ENCODE peak calls at places on chromosomes 4 and X, in five cellular contexts. W, N, D, Z and M are unnamed samples.

GRCh38 chr4:184450045-184450444 is 24.3 kb downstream of the IRF2 start:
- DNase-seq in W (no peak), N (peak; percentile 87), D (no peak), Z (no peak), M (no peak)

GRCh38 chr4:177047851-177048174 is 255.1 kb upstream of the VEGFC start:
- DNase-seq in W (no peak), N (peak; percentile 55), D (no peak), Z (no peak), M (no peak)

GRCh38 chrX:47030339-47030738 is 47.9 kb upstream of the RGN start:
- DNase-seq in W (no peak), N (peak; percentile 68), D (no peak), Z (peak; percentile 46), M (no peak)

GRCh38 chrX:73916931-73917657 is 354.1 kb downstream of the CHIC1 start:
- DNase-seq in W (no peak), N (peak; percentile 91), D (no peak), Z (peak; percentile 41), M (no peak)

GRCh38 chrX:41412261-41413167 is 34.6 kb upstream of the NYX start:
- DNase-seq in W (peak; percentile 30), N (no peak), D (peak; percentile 17), Z (no peak), M (peak; percentile 81)

GRCh38 chrX:150958177-150958576 is 25.0 kb upstream of the HMGB3 start:
- DNase-seq in W (no peak), N (no peak), D (no peak), Z (no peak), M (no peak)

GRCh38 chrX:39600222-39600621 is 497.5 kb downstream of the BCOR start:
- DNase-seq in W (no peak), N (no peak), D (no peak), Z (no peak), M (no peak)

GRCh38 chrX:31355206-31355955 is 283.5 kb upstream of the FTHL17 start:
- DNase-seq in W (no peak), N (no peak), D (no peak), Z (no peak), M (no peak)

GRCh38 chrX:115233497-115234219 is at the start of gene LRCH2:
- DNase-seq in W (peak; percentile 26), N (peak; percentile 41), D (peak; percentile 55), Z (no peak), M (peak; percentile 25)

GRCh38 chr4:26171953-26172352 is 148.9 kb upstream of the RBPJ start:
- DNase-seq in W (no peak), N (peak; percentile 100), D (peak; percentile 31), Z (no peak), M (no peak)

GRCh38 chr4:2535386-2536192 is 858 bp upstream of the FAM193A start:
- DNase-seq in W (peak; percentile 54), N (peak; percentile 5), D (no peak), Z (no peak), M (peak; percentile 65)

GRCh38 chr4:10635096-10635495 is 49.5 kb downstream of the CLNK start:
- DNase-seq in W (no peak), N (no peak), D (no peak), Z (no peak), M (no peak)

GRCh38 chrX:149472620-149473019 is 32.5 kb downstream of the IDS start:
- DNase-seq in W (no peak), N (no peak), D (no peak), Z (no peak), M (no peak)

GRCh38 chrX:109498434-109498833 is 16.5 kb upstream of the GUCY2F start:
- DNase-seq in W (no peak), N (no peak), D (no peak), Z (no peak), M (no peak)

GRCh38 chrX:106791495-106791894 is 11.0 kb upstream of the TBC1D8B start:
- DNase-seq in W (no peak), N (peak; percentile 14), D (no peak), Z (no peak), M (no peak)

GRCh38 chr4:158580064-158580463 is 58.4 kb downstream of the RXFP1 start:
- DNase-seq in W (no peak), N (no peak), D (no peak), Z (no peak), M (no peak)

GRCh38 chrX:12948495-12948894 is 26.4 kb upstream of the TMSB4X start:
- DNase-seq in W (no peak), N (no peak), D (no peak), Z (no peak), M (no peak)

GRCh38 chr4:94413085-94413685 is 38.6 kb upstream of the PDLIM5 start:
- DNase-seq in W (no peak), N (peak; percentile 26), D (no peak), Z (no peak), M (no peak)

GRCh38 chr4:29081230-29081955 is 1638.8 kb upstream of the PCDH7 start:
- DNase-seq in W (no peak), N (peak; percentile 28), D (no peak), Z (no peak), M (no peak)

GRCh38 chr4:17613761-17614415 is 553 bp upstream of the MED28 start:
- DNase-seq in W (no peak), N (peak; percentile 87), D (peak; percentile 24), Z (no peak), M (no peak)

GRCh38 chrX:118420462-118420861 is 74.6 kb downstream of the WDR44 start:
- DNase-seq in W (no peak), N (peak; percentile 42), D (no peak), Z (no peak), M (no peak)

GRCh38 chrX:49058794-49059193 is at the start of gene CCDC120:
- DNase-seq in W (no peak), N (no peak), D (no peak), Z (no peak), M (no peak)
- TF ChIP-seq POLR2A in W (no peak), N (no peak), D (no peak), Z (no peak), M (peak; percentile 70)

DNA sequence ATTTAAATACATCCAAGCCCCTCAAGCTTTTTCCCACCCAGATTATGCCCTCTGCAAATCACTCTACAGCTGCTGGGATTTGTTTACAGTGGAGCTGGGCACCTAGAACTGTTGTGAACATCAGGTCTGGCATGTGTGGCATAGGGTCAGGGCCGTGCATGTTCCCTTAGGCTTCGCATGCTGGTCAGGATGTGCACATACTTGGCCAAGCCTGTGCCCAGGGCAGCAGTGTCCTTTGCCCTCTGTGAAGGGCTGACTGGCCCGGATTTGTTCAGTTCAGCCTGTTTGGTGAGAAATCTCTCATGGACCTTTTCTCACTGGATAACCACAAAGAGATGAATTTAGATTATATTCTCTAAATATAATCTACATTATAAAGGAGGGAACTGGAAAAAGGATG is 471.9 kb downstream of the TRIML1 start:
- DNase-seq in W (no peak), N (no peak), D (no peak), Z (no peak), M (no peak)
- H3K27ac ChIP-seq in W (no peak overlapping the region), N (no peak overlapping the region), D (no peak overlapping the region), Z (no peak overlapping the region), M (no peak overlapping the region)

DNA sequence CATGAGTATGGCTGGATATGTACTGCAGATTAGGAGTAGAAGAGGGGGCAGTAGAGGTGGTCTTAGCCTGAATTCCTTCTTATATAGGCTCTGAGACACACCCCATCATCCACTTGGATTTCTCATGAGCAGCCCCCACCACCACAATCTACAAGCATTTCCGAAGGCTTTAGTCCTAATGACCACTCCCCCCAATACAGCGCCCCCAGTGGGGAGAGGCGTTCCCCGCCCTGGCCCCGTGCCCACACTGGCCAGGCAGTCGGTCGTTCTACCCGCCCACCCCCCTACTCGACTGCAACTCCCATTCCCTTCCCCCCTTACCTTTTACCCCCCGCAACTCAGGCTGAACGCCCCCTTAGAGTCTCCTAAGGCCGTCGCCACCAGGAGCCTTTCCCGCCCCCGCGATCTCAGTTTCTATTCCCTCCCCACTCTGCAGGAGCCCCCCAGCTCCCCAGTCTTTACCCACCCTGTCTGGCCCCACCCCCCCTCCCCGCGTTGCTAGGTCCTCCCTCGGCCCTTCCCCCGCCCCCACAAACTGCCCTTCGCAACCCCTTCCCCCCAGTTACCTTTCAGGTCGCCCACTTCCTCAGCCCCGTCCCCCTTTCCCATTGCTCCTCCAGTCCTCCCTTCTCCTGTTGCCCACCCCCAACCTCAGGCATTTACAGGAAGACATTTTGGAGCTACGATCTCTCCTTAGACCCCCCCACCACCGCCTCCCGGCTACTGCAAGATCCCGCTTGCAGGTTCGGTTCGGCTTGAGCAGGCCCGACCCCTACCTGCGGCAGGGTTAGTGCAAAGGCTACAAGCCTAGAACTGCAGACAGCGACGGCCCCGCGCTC is 468 bp downstream of the ZMYM3 start:
- DNase-seq in W (peak; percentile 29), N (peak; percentile 13), D (peak; percentile 41), Z (peak; percentile 47), M (peak; percentile 57)
- TF ChIP-seq POLR2A in W (no peak), N (no peak), D (no peak), Z (peak; percentile 37), M (no peak)

DNA sequence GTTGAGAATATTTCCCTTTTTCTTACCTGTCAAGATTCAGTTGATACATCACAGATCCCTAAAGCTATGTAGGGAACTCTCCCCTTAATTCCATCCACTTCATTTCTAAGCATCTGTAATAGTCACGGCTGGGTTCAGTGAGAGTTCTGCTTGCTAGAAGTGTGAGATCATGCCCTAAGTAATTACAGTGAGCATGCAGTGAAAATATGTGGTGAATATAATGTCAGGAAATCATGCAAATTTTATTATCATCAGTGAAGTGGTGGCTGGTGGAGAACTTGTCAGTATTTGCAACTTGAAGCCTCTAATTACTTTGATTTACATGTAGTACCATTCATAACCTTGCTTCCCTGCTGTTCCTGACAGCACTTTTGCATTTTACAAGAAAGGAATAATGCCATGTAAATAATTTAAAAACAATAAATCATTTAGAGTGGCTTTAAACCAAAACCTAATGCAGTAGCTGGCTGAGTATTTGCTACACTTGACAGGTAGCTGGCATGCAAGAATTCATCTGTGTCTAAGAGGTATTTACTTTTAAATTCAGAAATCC is 28.3 kb upstream of the CFAP299 start:
- DNase-seq in W (no peak), N (peak; percentile 41), D (no peak), Z (no peak), M (no peak)
- H3K27ac ChIP-seq in W (no peak overlapping the region), N (no peak overlapping the region), D (no peak overlapping the region), Z (no peak overlapping the region), M (no peak overlapping the region)

GRCh38 chr4:36709986-36710385 is 428.6 kb downstream of the DTHD1 start:
- DNase-seq in W (no peak), N (no peak), D (no peak), Z (no peak), M (no peak)
- TF ChIP-seq POLR2A in W (no peak), N (no peak), D (no peak), Z (no peak), M (no peak)

DNA sequence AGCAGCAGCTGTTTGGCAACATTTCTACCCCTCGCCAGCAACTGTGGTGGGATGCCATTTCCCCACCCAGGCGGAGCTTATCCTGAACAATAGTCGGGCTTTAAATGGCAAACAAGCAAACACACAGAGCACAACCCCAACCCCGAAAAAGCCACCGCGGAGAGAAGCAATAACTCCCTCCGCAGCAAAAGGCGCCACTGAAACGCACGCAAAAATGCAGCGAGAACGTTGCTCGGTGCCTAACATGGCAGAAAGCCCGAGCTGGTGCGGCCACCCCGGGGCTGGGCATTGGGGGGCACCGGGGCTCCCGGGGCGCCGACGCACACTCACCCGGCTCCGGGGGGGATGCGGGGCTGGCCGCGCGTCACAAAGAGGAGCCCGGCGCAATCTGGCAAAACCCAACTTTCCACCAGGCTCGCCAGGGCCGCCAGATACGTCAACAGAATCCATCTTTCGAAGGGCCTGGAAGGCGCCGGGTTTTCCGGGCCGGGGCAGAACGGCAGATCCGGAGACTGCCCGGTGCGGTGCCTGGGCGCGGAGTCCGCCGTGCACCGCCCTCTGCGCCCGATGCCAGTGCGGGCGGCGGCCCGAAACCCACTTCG is 818 bp downstream of the RAI2 start:
- DNase-seq in W (peak; percentile 25), N (no peak), D (no peak), Z (no peak), M (no peak)
- H3K27ac ChIP-seq in W (peak overlapping the region; percentile 81), N (no peak overlapping the region), D (peak overlapping the region; percentile 81), Z (no peak overlapping the region), M (peak overlapping the region; percentile 70)

GRCh38 chr4:77156533-77156911 is 485 bp upstream of the CCNG2 start:
- DNase-seq in W (peak; percentile 95), N (peak; percentile 99), D (peak; percentile 98), Z (peak; percentile 95), M (peak; percentile 92)
- TF ChIP-seq POLR2A in W (no peak), N (no peak), D (peak; percentile 40), Z (peak; percentile 62), M (peak; percentile 58)